ENCODE peak calls at places on chromosomes 7 and 10, in nine cellular contexts. One of them, this sample, is unnamed.

GRCh38 chr10:22693371-22693784 is 21.0 kb downstream of the PIP4K2A start:
- DNase-seq in left lung: no peak
- DNase-seq in Calu3: no peak
- DNase-seq in activated effector memory CD4-positive, alpha-beta T cell treated with Interleukin-2 at 50 U/mL for 16 hours: no peak
- DNase-seq in NCI-H526: no peak
- DNase-seq in IMR-90: peak; percentile 84
- DNase-seq in midbrain: no peak
- DNase-seq in putamen: no peak
- DNase-seq in tibial nerve: no peak
- DNase-seq in this sample: no peak

GRCh38 chr10:2928219-2928840 is 139.0 kb upstream of the PFKP start:
- DNase-seq in left lung: peak; percentile 46
- DNase-seq in Calu3: peak; percentile 83
- DNase-seq in activated effector memory CD4-positive, alpha-beta T cell treated with Interleukin-2 at 50 U/mL for 16 hours: peak; percentile 5
- DNase-seq in NCI-H526: peak; percentile 84
- DNase-seq in IMR-90: peak; percentile 64
- DNase-seq in midbrain: peak; percentile 67
- DNase-seq in putamen: peak; percentile 52
- DNase-seq in tibial nerve: peak; percentile 36
- DNase-seq in this sample: no peak

GRCh38 chr7:40507166-40507565 is 372.4 kb downstream of the SUGCT start:
- DNase-seq in left lung: no peak
- DNase-seq in Calu3: no peak
- DNase-seq in activated effector memory CD4-positive, alpha-beta T cell treated with Interleukin-2 at 50 U/mL for 16 hours: no peak
- DNase-seq in NCI-H526: peak; percentile 16
- DNase-seq in IMR-90: no peak
- DNase-seq in midbrain: no peak
- DNase-seq in putamen: no peak
- DNase-seq in tibial nerve: no peak
- DNase-seq in this sample: no peak

GRCh38 chr7:111953611-111954010 is 252.6 kb downstream of the DOCK4 start:
- DNase-seq in left lung: no peak
- DNase-seq in Calu3: no peak
- DNase-seq in activated effector memory CD4-positive, alpha-beta T cell treated with Interleukin-2 at 50 U/mL for 16 hours: no peak
- DNase-seq in NCI-H526: peak; percentile 83
- DNase-seq in IMR-90: no peak
- DNase-seq in midbrain: peak; percentile 59
- DNase-seq in putamen: peak; percentile 47
- DNase-seq in tibial nerve: no peak
- DNase-seq in this sample: no peak

GRCh38 chr10:117005454-117006055 is 568 bp upstream of the SHTN1 start:
- DNase-seq in left lung: no peak
- DNase-seq in Calu3: peak; percentile 51
- DNase-seq in activated effector memory CD4-positive, alpha-beta T cell treated with Interleukin-2 at 50 U/mL for 16 hours: no peak
- DNase-seq in NCI-H526: peak; percentile 69
- DNase-seq in IMR-90: no peak
- DNase-seq in midbrain: peak; percentile 63
- DNase-seq in putamen: peak; percentile 56
- DNase-seq in tibial nerve: no peak
- DNase-seq in this sample: no peak

GRCh38 chr10:47048533-47048905 is 137.3 kb downstream of the PTPN20 start:
- DNase-seq in left lung: no peak
- DNase-seq in Calu3: no peak
- DNase-seq in activated effector memory CD4-positive, alpha-beta T cell treated with Interleukin-2 at 50 U/mL for 16 hours: no peak
- DNase-seq in NCI-H526: no peak
- DNase-seq in IMR-90: no peak
- DNase-seq in midbrain: no peak
- DNase-seq in putamen: no peak
- DNase-seq in tibial nerve: no peak
- DNase-seq in this sample: no peak

GRCh38 chr7:48376263-48376662 is 205.0 kb downstream of the ABCA13 start:
- DNase-seq in left lung: no peak
- DNase-seq in Calu3: no peak
- DNase-seq in activated effector memory CD4-positive, alpha-beta T cell treated with Interleukin-2 at 50 U/mL for 16 hours: no peak
- DNase-seq in NCI-H526: no peak
- DNase-seq in IMR-90: no peak
- DNase-seq in midbrain: no peak
- DNase-seq in putamen: no peak
- DNase-seq in tibial nerve: no peak
- DNase-seq in this sample: no peak

GRCh38 chr7:20798081-20798693 is 11.5 kb upstream of the SP8 start:
- DNase-seq in left lung: peak; percentile 61
- DNase-seq in Calu3: peak; percentile 71
- DNase-seq in activated effector memory CD4-positive, alpha-beta T cell treated with Interleukin-2 at 50 U/mL for 16 hours: no peak
- DNase-seq in NCI-H526: no peak
- DNase-seq in IMR-90: no peak
- DNase-seq in midbrain: no peak
- DNase-seq in putamen: no peak
- DNase-seq in tibial nerve: no peak
- DNase-seq in this sample: no peak

GRCh38 chr7:92527300-92528187 is 776 bp downstream of the PEX1 start:
- DNase-seq in left lung: peak; percentile 59
- DNase-seq in Calu3: peak; percentile 57
- DNase-seq in activated effector memory CD4-positive, alpha-beta T cell treated with Interleukin-2 at 50 U/mL for 16 hours: peak; percentile 38
- DNase-seq in NCI-H526: peak; percentile 91
- DNase-seq in IMR-90: peak; percentile 55
- DNase-seq in midbrain: peak; percentile 29
- DNase-seq in putamen: peak; percentile 26
- DNase-seq in tibial nerve: no peak
- DNase-seq in this sample: peak; percentile 29

GRCh38 chr7:15571303-15571878 is 9.6 kb upstream of the AGMO start:
- DNase-seq in left lung: no peak
- DNase-seq in Calu3: no peak
- DNase-seq in activated effector memory CD4-positive, alpha-beta T cell treated with Interleukin-2 at 50 U/mL for 16 hours: no peak
- DNase-seq in NCI-H526: no peak
- DNase-seq in IMR-90: peak; percentile 12
- DNase-seq in midbrain: no peak
- DNase-seq in putamen: no peak
- DNase-seq in tibial nerve: no peak
- DNase-seq in this sample: no peak

GRCh38 chr7:2172311-2173183 is 60.2 kb downstream of the MAD1L1 start:
- DNase-seq in left lung: peak; percentile 72
- DNase-seq in Calu3: no peak
- DNase-seq in activated effector memory CD4-positive, alpha-beta T cell treated with Interleukin-2 at 50 U/mL for 16 hours: no peak
- DNase-seq in NCI-H526: peak; percentile 89
- DNase-seq in IMR-90: peak; percentile 97
- DNase-seq in midbrain: no peak
- DNase-seq in putamen: no peak
- DNase-seq in tibial nerve: no peak
- DNase-seq in this sample: no peak

GRCh38 chr10:129759214-129760002 is 204.7 kb downstream of the EBF3 start:
- DNase-seq in left lung: peak; percentile 21
- DNase-seq in Calu3: no peak
- DNase-seq in activated effector memory CD4-positive, alpha-beta T cell treated with Interleukin-2 at 50 U/mL for 16 hours: no peak
- DNase-seq in NCI-H526: no peak
- DNase-seq in IMR-90: no peak
- DNase-seq in midbrain: no peak
- DNase-seq in putamen: no peak
- DNase-seq in tibial nerve: no peak
- DNase-seq in this sample: no peak